ENCODE peak calls at places on chromosome 3, in four cellular contexts. T is colonic mucosa, J is body of pancreas, N is left ventricle myocardium inferior. X is an unnamed sample.

GRCh38 chr3:71219744-71220638 is 363.5 kb downstream of the FOXP1 start:
- DNase-seq in J (no peak), T (no peak), N (no peak), X (no peak)

GRCh38 chr3:58565621-58566397 is 11.4 kb downstream of the FAM107A start:
- DNase-seq in T (peak; percentile 14), J (peak; percentile 24), N (no peak), X (no peak)

GRCh38 chr3:143658869-143659268 is 189.4 kb downstream of the SLC9A9 start:
- DNase-seq in N (no peak), T (no peak), J (no peak), X (no peak)

GRCh38 chr3:51282931-51283330 is 102.2 kb upstream of the MANF start:
- DNase-seq in J (no peak), N (no peak), T (no peak), X (no peak)

GRCh38 chr3:122620399-122620798 is 42.9 kb downstream of the PARP15 start:
- DNase-seq in J (no peak), N (no peak), T (no peak), X (no peak)

GRCh38 chr3:71226565-71227281 is 356.8 kb downstream of the FOXP1 start:
- DNase-seq in J (no peak), T (no peak), N (peak; percentile 59), X (peak; percentile 28)

GRCh38 chr3:122977645-122978466 is 49.7 kb downstream of the SEMA5B start:
- DNase-seq in J (peak; percentile 16), T (no peak), N (peak; percentile 69), X (no peak)

GRCh38 chr3:134972836-134973455 is 177.9 kb downstream of the EPHB1 start:
- DNase-seq in J (no peak), T (no peak), N (no peak), X (no peak)

GRCh38 chr3:130576571-130577266 is 59.7 kb downstream of the COL6A6 start:
- DNase-seq in J (no peak), N (no peak), T (no peak), X (no peak)

GRCh38 chr3:31077021-31077601 is 182.7 kb upstream of the GADL1 start:
- DNase-seq in T (no peak), J (no peak), N (no peak), X (no peak)

GRCh38 chr3:17850448-17850847 is 108.0 kb upstream of the TBC1D5 start:
- DNase-seq in J (no peak), N (no peak), T (no peak), X (no peak)

GRCh38 chr3:66115858-66116654 is 77.3 kb upstream of the MAGI1 start:
- DNase-seq in T (no peak), J (peak; percentile 36), N (peak; percentile 37), X (peak; percentile 54)

GRCh38 chr3:169666079-169666436 is 2.5 kb upstream of the MECOM start:
- DNase-seq in T (no peak), N (no peak), J (no peak), X (no peak)
- H3K27me3 ChIP-seq in T (peaks cover 35% of the 10 kb centered on the region), N (peaks cover 95% of the 10 kb centered on the region), J (no peaks in the 10 kb centered on the region), X (peaks cover 95% of the 10 kb centered on the region)

GRCh38 chr3:3802021-3802420 is 2.8 kb downstream of the LRRN1 start:
- DNase-seq in J (no peak), T (no peak), N (no peak), X (peak; percentile 73)
- TF ChIP-seq CTCF in J (no peak), T (no peak), N (no peak), X (no peak)

GRCh38 chr3:37143821-37144220 is 30.6 kb downstream of the LRRFIP2 start:
- DNase-seq in N (no peak), T (no peak), J (no peak), X (no peak)

GRCh38 chr3:37148208-37148607 is 26.2 kb downstream of the LRRFIP2 start:
- DNase-seq in N (no peak), T (no peak), J (no peak), X (no peak)

GRCh38 chr3:37144806-37145205 is 29.6 kb downstream of the LRRFIP2 start:
- DNase-seq in J (no peak), N (no peak), T (no peak), X (no peak)

GRCh38 chr3:37147676-37148075 is 26.7 kb downstream of the LRRFIP2 start:
- DNase-seq in T (no peak), J (no peak), N (no peak), X (no peak)

GRCh38 chr3:37145607-37146006 is 28.8 kb downstream of the LRRFIP2 start:
- DNase-seq in J (no peak), N (no peak), T (no peak), X (no peak)
- H3K27ac ChIP-seq in J (peak overlapping the region; percentile 43), N (peak overlapping the region; percentile 45), T (no peak overlapping the region), X (peak overlapping the region; percentile 18)

GRCh38 chr3:8638994-8639393 is 5.6 kb downstream of the SSUH2 start:
- DNase-seq in T (no peak), N (no peak), J (no peak), X (no peak)

GRCh38 chr3:8632402-8633237 is 12.0 kb downstream of the SSUH2 start:
- DNase-seq in T (no peak), J (no peak), N (no peak), X (no peak)

GRCh38 chr3:8639585-8639984 is 5.0 kb downstream of the SSUH2 start:
- DNase-seq in J (no peak), T (no peak), N (no peak), X (no peak)

GRCh38 chr3:8637348-8637747 is 7.2 kb downstream of the SSUH2 start:
- DNase-seq in N (no peak), J (no peak), T (no peak), X (no peak)

DNA sequence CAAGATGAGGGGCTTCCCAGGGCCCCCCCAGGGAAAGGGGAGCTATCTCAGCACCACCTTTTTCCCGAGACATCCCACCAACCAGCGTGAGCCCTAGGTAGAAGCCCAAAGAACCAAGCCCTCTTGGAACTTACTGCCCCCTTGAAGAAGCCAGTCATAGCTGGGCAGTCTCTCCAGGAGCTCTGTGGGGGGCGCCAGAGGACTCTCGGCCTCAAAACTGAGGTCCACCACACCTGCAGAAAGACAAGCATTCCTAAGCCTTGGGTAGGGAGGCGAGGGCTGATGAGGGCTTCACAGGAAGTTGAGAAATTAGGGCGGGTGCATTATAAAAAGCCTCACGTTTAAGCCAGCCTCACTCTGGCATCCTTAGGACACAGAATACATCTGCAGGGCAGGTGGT is 9.0 kb downstream of the SSUH2 start:
- DNase-seq in T (no peak), N (no peak), J (no peak), X (no peak)
- H3K27me3 ChIP-seq in T (no peaks in the 10 kb centered on the region), N (no peaks in the 10 kb centered on the region), J (no peaks in the 10 kb centered on the region), X (no peaks in the 10 kb centered on the region)

GRCh38 chr3:53845881-53846133 is 412 bp downstream of the CHDH start:
- DNase-seq in N (no peak), T (no peak), J (no peak), X (no peak)

GRCh38 chr3:53846134-53846850 is at the start of the genes CHDH and IL17RB:
- DNase-seq in T (peak; percentile 86), N (peak; percentile 58), J (peak; percentile 90), X (peak; percentile 55)

GRCh38 chr3:53846851-53847155 is 435 bp downstream of the IL17RB start:
- DNase-seq in T (no peak), J (no peak), N (no peak), X (no peak)

GRCh38 chr3:53844262-53845102 is 1.7 kb downstream of the CHDH start:
- DNase-seq in J (peak; percentile 38), N (no peak), T (peak; percentile 69), X (no peak)

GRCh38 chr3:53845103-53845880 is 927 bp downstream of the CHDH start:
- DNase-seq in T (peak; percentile 69), J (peak; percentile 74), N (peak; percentile 52), X (peak; percentile 51)
- TF ChIP-seq CTCF in T (no peak), J (no peak), N (peak; percentile 38), X (no peak)

GRCh38 chr3:171317133-171317532 is 143.1 kb downstream of the TNIK start:
- DNase-seq in J (no peak), T (no peak), N (peak; percentile 52), X (no peak)
- H3K27ac ChIP-seq in J (no peak overlapping the region), T (no peak overlapping the region), N (no peak overlapping the region), X (peak overlapping the region; percentile 40)

GRCh38 chr3:184560531-184560930 is 1.1 kb upstream of the EPHB3 start:
- DNase-seq in T (peak; percentile 21), J (no peak), N (no peak), X (no peak)
- H3K27me3 ChIP-seq in T (no peaks in the 10 kb centered on the region), J (no peaks in the 10 kb centered on the region), N (peaks cover 51% of the 10 kb centered on the region), X (peaks cover 7% of the 10 kb centered on the region)

DNA sequence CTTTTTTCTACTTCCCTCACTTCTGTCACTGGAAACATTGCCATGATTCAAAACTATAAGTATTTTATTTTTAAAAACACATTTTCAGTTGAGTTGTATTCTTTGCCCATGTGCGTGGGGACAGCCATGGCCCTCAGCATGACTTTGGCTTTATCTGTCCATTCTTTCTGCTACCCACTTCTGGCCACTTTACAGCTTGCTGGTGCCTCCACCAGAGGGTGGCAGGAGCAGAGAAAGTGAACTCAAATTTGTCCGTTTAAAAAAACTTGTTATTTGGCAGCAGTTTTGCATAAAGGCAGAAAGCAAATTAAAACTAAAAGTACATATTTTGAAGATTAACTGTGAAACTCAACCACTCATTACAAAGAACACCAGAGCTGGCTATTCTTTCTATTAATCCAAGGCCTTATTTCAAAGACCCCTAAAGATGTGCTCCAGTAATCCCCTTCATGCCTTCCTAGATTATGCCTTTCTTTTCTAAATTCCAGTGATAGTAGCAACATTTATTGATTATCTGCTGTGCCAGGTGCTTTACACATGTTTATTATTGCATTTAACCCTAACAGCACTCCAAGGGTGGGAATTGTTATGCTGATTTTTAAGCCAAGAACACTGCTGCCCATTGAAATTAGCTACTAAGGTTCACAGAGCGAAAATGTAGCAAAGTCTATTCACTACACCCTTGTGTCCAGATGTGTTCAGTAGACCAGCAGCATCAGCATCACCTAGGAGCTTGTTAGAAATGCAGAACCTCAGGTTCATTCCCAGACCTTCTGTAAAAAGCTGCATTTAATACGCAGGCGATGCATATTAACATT is 134.8 kb downstream of the THRB start:
- DNase-seq in T (no peak), N (no peak), J (peak; percentile 24), X (no peak)
- TF ChIP-seq CTCF in T (no peak), N (peak; percentile 45), J (peak; percentile 19), X (no peak)

GRCh38 chr3:194167480-194167862 is 31.5 kb downstream of the HES1 start:
- DNase-seq in T (no peak), J (no peak), N (no peak), X (no peak)
- H3K27ac ChIP-seq in T (no peak overlapping the region), J (no peak overlapping the region), N (no peak overlapping the region), X (no peak overlapping the region)

X was measured in gastrocnemius medialis.